ENCODE peak calls at places on chromosomes 16 and 17, in eight cellular contexts. G is prostate gland; B is left ventricle myocardium inferior; K is AG04450; L is nucleus accumbens; S is activated T-helper 1 cell treated with anti-CD3 and anti-CD28 coated beads, Interleukin-12 subunit alpha, Interleukin-12 subunit beta, Interleukin-2, Interleukin-4 antibody, amounts not matched to agents 30 ng/mL and 10 ng/mL and 1 ng/mL, durations not matched to agents 14 hours and 24 hours and 36 hours; O is hepatocyte; H is aorta. E is an unnamed sample.

GRCh38 chr17:81310963-81311550 is 15.9 kb upstream of the SLC38A10 start:
- DNase-seq in G (no peak), B (no peak), K (no peak), L (no peak), S (no peak), O (no peak), H (no peak), E (no peak)

GRCh38 chr16:29007865-29008593 is 23.2 kb downstream of the LAT start:
- DNase-seq in G (no peak), B (no peak), K (peak; percentile 50), L (no peak), S (peak; percentile 54), O (no peak), H (no peak), E (no peak)

GRCh38 chr17:41793749-41794602 is 7.5 kb upstream of the JUP start:
- DNase-seq in G (no peak), B (no peak), K (no peak), L (no peak), S (no peak), O (peak; percentile 69), H (no peak), E (no peak)

GRCh38 chr16:67708368-67708771 is 10.7 kb downstream of the GFOD2 start:
- DNase-seq in G (no peak), B (no peak), K (no peak), L (no peak), S (no peak), O (no peak), H (no peak), E (no peak)

GRCh38 chr16:31455601-31456314 is 3.5 kb upstream of the ARMC5 start:
- DNase-seq in G (no peak), B (no peak), K (no peak), L (no peak), S (no peak), O (no peak), H (no peak), E (no peak)

GRCh38 chr16:24589997-24590396 is 50.6 kb downstream of the RBBP6 start:
- DNase-seq in G (no peak), B (no peak), K (no peak), L (no peak), S (no peak), O (no peak), H (no peak), E (no peak)

GRCh38 chr17:77295410-77295809 is 154.6 kb downstream of the SEC14L1 start:
- DNase-seq in G (no peak), B (no peak), K (no peak), L (no peak), S (no peak), O (no peak), H (no peak), E (no peak)

GRCh38 chr16:73921295-73921694 is 375.3 kb upstream of the PSMD7 start:
- DNase-seq in G (no peak), B (no peak), K (no peak), L (no peak), S (no peak), O (no peak), H (no peak), E (no peak)

GRCh38 chr16:20676268-20676828 is 21.1 kb downstream of the ACSM1 start:
- DNase-seq in G (peak; percentile 59), B (no peak), K (no peak), L (no peak), S (no peak), O (no peak), H (no peak), E (no peak)

GRCh38 chr16:3514621-3515020 is 13.8 kb downstream of the CLUAP1 start:
- DNase-seq in G (no peak), B (no peak), K (peak; percentile 53), L (no peak), S (no peak), O (no peak), H (no peak), E (peak; percentile 11)

GRCh38 chr17:73292031-73292531 is 19.7 kb downstream of the CDC42EP4 start:
- DNase-seq in G (no peak), B (peak; percentile 77), K (no peak), L (no peak), S (no peak), O (no peak), H (peak; percentile 90), E (no peak)

GRCh38 chr17:4249452-4250029 is 14.2 kb downstream of the ANKFY1 start:
- DNase-seq in G (no peak), B (no peak), K (no peak), L (no peak), S (no peak), O (peak; percentile 57), H (no peak), E (no peak)

GRCh38 chr17:76420356-76421053 is 32.4 kb downstream of the UBE2O start:
- DNase-seq in G (no peak), B (no peak), K (no peak), L (no peak), S (no peak), O (no peak), H (no peak), E (no peak)

GRCh38 chr17:81385320-81386111 is 9.7 kb upstream of the BAHCC1 start:
- DNase-seq in G (no peak), B (no peak), K (no peak), L (peak; percentile 97), S (no peak), O (no peak), H (peak; percentile 44), E (no peak)

GRCh38 chr16:85091522-85091910 is 20.8 kb downstream of the CIBAR2 start:
- DNase-seq in G (no peak), B (no peak), K (no peak), L (no peak), S (no peak), O (no peak), H (no peak), E (no peak)

GRCh38 chr16:28499854-28500253 is 5.4 kb downstream of the APOBR start:
- DNase-seq in G (no peak), B (no peak), K (no peak), L (no peak), S (no peak), O (no peak), H (no peak), E (no peak)

GRCh38 chr17:38667099-38667786 is 7.5 kb downstream of the EPOP start:
- DNase-seq in G (peak; percentile 41), B (peak; percentile 49), K (peak; percentile 42), L (peak; percentile 7), S (peak; percentile 54), O (peak; percentile 86), H (peak; percentile 74), E (no peak)

GRCh38 chr16:85523602-85524364 is 89.3 kb upstream of the GSE1 start:
- DNase-seq in G (no peak), B (peak; percentile 58), K (no peak), L (no peak), S (no peak), O (peak; percentile 74), H (no peak), E (no peak)

GRCh38 chr16:48505705-48506104 is 104.3 kb downstream of the N4BP1 start:
- DNase-seq in G (no peak), B (no peak), K (no peak), L (no peak), S (no peak), O (no peak), H (no peak), E (no peak)

GRCh38 chr16:4723071-4723767 is 10.9 kb downstream of the ANKS3 start:
- DNase-seq in G (no peak), B (no peak), K (no peak), L (no peak), S (no peak), O (no peak), H (no peak), E (no peak)

GRCh38 chr17:45229681-45230409 is 8.2 kb downstream of the FMNL1 start:
- DNase-seq in G (no peak), B (peak; percentile 54), K (no peak), L (no peak), S (no peak), O (no peak), H (no peak), E (no peak)

GRCh38 chr16:29852654-29853053 is 10.4 kb downstream of the CDIPT start:
- DNase-seq in G (no peak), B (no peak), K (no peak), L (no peak), S (no peak), O (no peak), H (no peak), E (no peak)

GRCh38 chr16:3793161-3793576 is 75.8 kb upstream of the TRAP1 start:
- DNase-seq in G (peak; percentile 61), B (peak; percentile 33), K (no peak), L (no peak), S (no peak), O (no peak), H (peak; percentile 56), E (no peak)

GRCh38 chr16:69741951-69742904 is 12.5 kb downstream of the NOB1 start:
- DNase-seq in G (peak; percentile 78), B (peak; percentile 83), K (no peak), L (no peak), S (no peak), O (peak; percentile 41), H (peak; percentile 69), E (peak; percentile 92)

GRCh38 chr16:81841709-81842108 is 62.6 kb downstream of the PLCG2 start:
- DNase-seq in G (no peak), B (no peak), K (no peak), L (no peak), S (peak; percentile 6), O (no peak), H (no peak), E (no peak)

GRCh38 chr17:17759164-17759563 is 77.6 kb downstream of the SREBF1 start:
- DNase-seq in G (no peak), B (no peak), K (no peak), L (no peak), S (no peak), O (no peak), H (no peak), E (no peak)

GRCh38 chr17:82497483-82498405 is 21.8 kb upstream of the FOXK2 start:
- DNase-seq in G (no peak), B (no peak), K (peak; percentile 55), L (peak; percentile 54), S (peak; percentile 29), O (peak; percentile 35), H (peak; percentile 62), E (no peak)

GRCh38 chr17:75151893-75152292 is 2.4 kb downstream of the JPT1 start:
- DNase-seq in G (no peak), B (no peak), K (no peak), L (no peak), S (no peak), O (no peak), H (no peak), E (peak; percentile 4)

GRCh38 chr17:76265624-76266243 is 586 bp downstream of the UBALD2 start:
- DNase-seq in G (peak; percentile 58), B (peak; percentile 70), K (no peak), L (no peak), S (peak; percentile 64), O (peak; percentile 83), H (peak; percentile 79), E (no peak)

GRCh38 chr16:49700928-49701685 is 154.8 kb downstream of the ZNF423 start:
- DNase-seq in G (no peak), B (no peak), K (no peak), L (no peak), S (no peak), O (no peak), H (no peak), E (no peak)

GRCh38 chr17:28725660-28726395 is at the start of gene TLCD1:
- DNase-seq in G (peak; percentile 61), B (peak; percentile 68), K (no peak), L (peak; percentile 56), S (no peak), O (peak; percentile 92), H (peak; percentile 88), E (no peak)

GRCh38 chr17:19756551-19756950 is 8.5 kb upstream of the ALDH3A1 start:
- DNase-seq in G (no peak), B (no peak), K (no peak), L (no peak), S (no peak), O (peak; percentile 57), H (no peak), E (peak; percentile 41)

GRCh38 chr17:4573682-4574081 is 10.6 kb upstream of the SMTNL2 start:
- DNase-seq in G (no peak), B (peak; percentile 67), K (no peak), L (no peak), S (peak; percentile 58), O (no peak), H (no peak), E (no peak)

GRCh38 chr17:11803226-11803625 is 194.0 kb downstream of the ZNF18 start:
- DNase-seq in G (no peak), B (no peak), K (no peak), L (no peak), S (no peak), O (no peak), H (no peak), E (no peak)

E was measured in mesenteric fat pad.